ENCODE peak calls at places on chromosomes 6 and 20, in nine cellular contexts. L is fibroblast of lung, D is IMR-90, S is endothelial cell of umbilical vein, Y is A549, F is OCI-LY7, K is SK-N-SH, H is GM23338, U is neural progenitor cell. X is an unnamed sample.

GRCh38 chr20:34165246-34165645 is 53.2 kb upstream of the EIF2S2 start:
- DNase-seq in L (no peak), D (no peak), S (peak), Y (no peak), F (no peak), K (no peak), H (no peak), U (no peak), X (no peak)

GRCh38 chr20:50295345-50295744 is 104.7 kb downstream of the CEBPB start:
- DNase-seq in L (no peak), D (no peak), S (no peak), Y (no peak), F (no peak), K (no peak), H (no peak), U (no peak), X (peak)

GRCh38 chr6:6721606-6722005 is 133.1 kb downstream of the LY86 start:
- DNase-seq in L (no peak), D (no peak), S (no peak), Y (no peak), F (no peak), K (no peak), H (no peak), U (no peak), X (no peak)

GRCh38 chr6:111850288-111850937 is 22.8 kb downstream of the FYN start:
- DNase-seq in L (peak), D (no peak), S (no peak), Y (no peak), F (no peak), K (no peak), H (no peak), U (no peak), X (no peak)

GRCh38 chr20:39823239-39823638 is 861.1 kb downstream of the DHX35 start:
- DNase-seq in L (peak), D (peak), S (peak), Y (no peak), F (no peak), K (no peak), H (no peak), U (no peak), X (no peak)

GRCh38 chr6:37134622-37135191 is 35.2 kb upstream of the PIM1 start:
- DNase-seq in L (peak), D (peak), S (peak), Y (peak), F (no peak), K (no peak), H (no peak), U (no peak), X (peak)

GRCh38 chr6:170345662-170346061 is 39.1 kb downstream of the FAM120B start:
- DNase-seq in L (peak), D (peak), S (peak), Y (no peak), F (no peak), K (no peak), H (no peak), U (no peak), X (no peak)

GRCh38 chr6:150418825-150419594 is 50.2 kb downstream of the IYD start:
- DNase-seq in L (peak), D (peak), S (peak), Y (peak), F (peak), K (peak), H (peak), U (peak), X (peak)

GRCh38 chr6:141677598-141678211 is 455.0 kb upstream of the GJE1 start:
- DNase-seq in L (peak), D (peak), S (peak), Y (no peak), F (peak), K (peak), H (peak), U (peak), X (peak)

GRCh38 chr6:116881236-116881635 is 4.2 kb downstream of the RFX6 start:
- DNase-seq in L (no peak), D (no peak), S (no peak), Y (no peak), F (no peak), K (no peak), H (no peak), U (no peak), X (peak)

GRCh38 chr6:107628878-107629277 is 139.0 kb downstream of the SOBP start:
- DNase-seq in L (no peak), D (no peak), S (no peak), Y (no peak), F (no peak), K (no peak), H (no peak), U (no peak), X (no peak)

DNA sequence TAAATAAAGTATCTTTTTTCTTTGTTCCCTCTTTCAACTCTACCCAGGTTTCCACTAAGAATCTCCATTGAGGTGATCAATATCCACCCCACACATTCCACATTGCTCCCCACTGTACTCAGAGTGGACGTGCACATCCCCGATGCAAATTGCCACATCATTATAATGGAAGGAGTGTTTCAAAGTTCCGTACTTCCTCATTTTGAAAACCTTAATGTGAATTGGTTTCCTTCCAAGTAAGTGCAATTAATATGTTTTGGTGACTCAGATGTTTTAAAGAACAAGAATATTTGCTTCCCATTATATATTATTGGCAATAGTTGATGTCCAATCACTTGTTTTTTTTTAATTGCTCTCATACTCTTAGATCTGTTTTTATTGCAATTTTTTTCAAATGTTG is 463.6 kb downstream of the HACE1 start:
- DNase-seq in L (no peak), D (no peak), S (no peak), Y (no peak), F (no peak), K (no peak), H (no peak), U (no peak), X (peak)
- H3K4me2 ChIP-seq in L (no peak), D (no peak), S (no peak), Y (no peak), F (no peak), K (no peak), H (no peak), U (no peak), X (peak)

GRCh38 chr20:62829231-62830230 is 12.7 kb downstream of the COL9A3 start:
- DNase-seq in L (no peak), D (no peak), S (no peak), Y (no peak), F (no peak), K (peak), H (no peak), U (no peak), X (no peak)
- H3K4me2 ChIP-seq in L (no peak), D (no peak), S (no peak), Y (no peak), F (no peak), K (no peak), H (no peak), U (no peak), X (no peak)

DNA sequence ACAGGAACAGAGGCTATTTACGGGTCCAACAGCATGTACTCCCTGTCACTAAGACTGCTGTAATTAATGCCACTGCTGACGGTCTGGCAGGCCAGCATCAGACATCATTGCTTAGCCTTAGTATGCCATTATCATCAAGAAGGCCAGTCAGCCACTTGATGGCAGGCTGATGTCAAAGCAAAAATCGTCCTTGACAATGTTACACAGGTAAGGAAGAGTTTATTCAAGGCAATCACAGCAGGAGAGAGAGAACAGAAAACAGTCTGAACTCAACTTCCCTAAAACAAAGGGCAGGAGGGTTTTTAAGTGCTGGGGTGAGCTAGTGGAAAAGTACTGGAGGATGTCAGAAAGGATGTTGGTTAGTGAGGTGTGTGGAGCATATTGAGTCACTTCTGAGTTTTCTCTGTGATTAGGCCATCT is 25.1 kb downstream of the FKBP1C start:
- DNase-seq in L (no peak), D (no peak), S (no peak), Y (no peak), F (no peak), K (no peak), H (peak), U (no peak), X (no peak)
- H3K4me2 ChIP-seq in L (no peak), D (no peak), S (no peak), Y (no peak), F (no peak), K (no peak), H (no peak), U (no peak), X (no peak)

GRCh38 chr20:46650575-46651090 is 626 bp downstream of the SLC13A3 start:
- DNase-seq in L (no peak), D (no peak), S (no peak), Y (no peak), F (no peak), K (no peak), H (no peak), U (no peak), X (no peak)

GRCh38 chr20:46649650-46649949 is 1.7 kb downstream of the SLC13A3 start:
- DNase-seq in L (no peak), D (no peak), S (no peak), Y (no peak), F (no peak), K (no peak), H (no peak), U (no peak), X (no peak)

GRCh38 chr20:46649965-46650542 is 1.2 kb downstream of the SLC13A3 start:
- DNase-seq in L (no peak), D (no peak), S (no peak), Y (no peak), F (no peak), K (no peak), H (no peak), U (no peak), X (no peak)

GRCh38 chr20:46647469-46647868 is 3.8 kb downstream of the SLC13A3 start:
- DNase-seq in L (no peak), D (no peak), S (no peak), Y (no peak), F (no peak), K (no peak), H (no peak), U (peak), X (no peak)

GRCh38 chr20:46648903-46649649 is 2.2 kb downstream of the SLC13A3 start:
- DNase-seq in L (no peak), D (no peak), S (no peak), Y (no peak), F (peak), K (no peak), H (peak), U (peak), X (no peak)
- H3K4me2 ChIP-seq in L (no peak), D (no peak), S (no peak), Y (no peak), F (no peak), K (no peak), H (no peak), U (peak), X (no peak)

GRCh38 chr20:38373898-38374297 is 27.6 kb downstream of the LBP start:
- DNase-seq in L (no peak), D (no peak), S (no peak), Y (no peak), F (no peak), K (no peak), H (no peak), U (no peak), X (no peak)
- H3K4me2 ChIP-seq in L (no peak), D (no peak), S (no peak), Y (no peak), F (no peak), K (no peak), H (no peak), U (no peak), X (no peak)